ENCODE peak calls at places on chromosome 19, in ten cellular contexts. D is mammary epithelial cell, K is GM23248, U is uterus, R is thoracic aorta, F is astrocyte, B is fibroblast of lung, H is ascending aorta, M is psoas muscle, C is neuronal stem cell. A is an unnamed sample.
A peak's percentile ranks its signal among the peaks of the same experiment; 100 is the strongest.

GRCh38 chr19:55370305-55370988 is at the start of gene IL11:
- DNase-seq in F (peak; percentile 57), R (no peak), M (no peak), D (no peak), C (no peak), B (peak; percentile 73), K (peak; percentile 92), H (no peak), U (no peak), A (no peak)

GRCh38 chr19:12090807-12091206 is 26.3 kb downstream of the ZNF844 start:
- DNase-seq in U (peak; percentile 39), K (peak; percentile 78), C (peak; percentile 46), M (peak; percentile 71), F (peak; percentile 15), D (peak; percentile 10), B (peak; percentile 25), H (peak; percentile 76), R (peak; percentile 3), A (no peak)

GRCh38 chr19:29965529-29965928 is 23.5 kb downstream of the URI1 start:
- DNase-seq in U (no peak), K (peak; percentile 80), C (no peak), B (peak; percentile 85), M (no peak), D (no peak), H (no peak), R (no peak), F (peak; percentile 81), A (no peak)

GRCh38 chr19:52941941-52942370 is 18.7 kb upstream of the ZNF888 start:
- DNase-seq in F (no peak), R (no peak), M (peak; percentile 54), H (peak; percentile 72), U (peak; percentile 36), C (no peak), K (peak; percentile 63), B (peak; percentile 23), D (peak; percentile 26), A (peak; percentile 74)

GRCh38 chr19:33156354-33156753 is 24.4 kb downstream of the WDR88 start:
- DNase-seq in R (no peak), B (peak; percentile 33), F (peak; percentile 14), D (no peak), K (peak; percentile 67), C (no peak), M (no peak), U (no peak), H (no peak), A (no peak)

GRCh38 chr19:11256189-11256588 is 6.1 kb downstream of the DOCK6 start:
- DNase-seq in R (no peak), M (peak; percentile 64), K (no peak), U (peak; percentile 51), D (no peak), F (no peak), C (no peak), H (no peak), B (no peak), A (no peak)

GRCh38 chr19:13099073-13099999 is 3.3 kb downstream of the LYL1 start:
- DNase-seq in K (no peak), H (peak; percentile 81), F (no peak), C (no peak), B (no peak), D (no peak), R (no peak), M (peak; percentile 87), U (peak; percentile 70), A (peak; percentile 92)

GRCh38 chr19:35545855-35546381 is 492 bp downstream of the TMEM147 start:
- DNase-seq in C (no peak), U (peak; percentile 41), R (no peak), D (peak; percentile 29), B (peak; percentile 18), K (peak; percentile 64), H (peak; percentile 78), F (no peak), M (peak; percentile 60), A (no peak)

DNA sequence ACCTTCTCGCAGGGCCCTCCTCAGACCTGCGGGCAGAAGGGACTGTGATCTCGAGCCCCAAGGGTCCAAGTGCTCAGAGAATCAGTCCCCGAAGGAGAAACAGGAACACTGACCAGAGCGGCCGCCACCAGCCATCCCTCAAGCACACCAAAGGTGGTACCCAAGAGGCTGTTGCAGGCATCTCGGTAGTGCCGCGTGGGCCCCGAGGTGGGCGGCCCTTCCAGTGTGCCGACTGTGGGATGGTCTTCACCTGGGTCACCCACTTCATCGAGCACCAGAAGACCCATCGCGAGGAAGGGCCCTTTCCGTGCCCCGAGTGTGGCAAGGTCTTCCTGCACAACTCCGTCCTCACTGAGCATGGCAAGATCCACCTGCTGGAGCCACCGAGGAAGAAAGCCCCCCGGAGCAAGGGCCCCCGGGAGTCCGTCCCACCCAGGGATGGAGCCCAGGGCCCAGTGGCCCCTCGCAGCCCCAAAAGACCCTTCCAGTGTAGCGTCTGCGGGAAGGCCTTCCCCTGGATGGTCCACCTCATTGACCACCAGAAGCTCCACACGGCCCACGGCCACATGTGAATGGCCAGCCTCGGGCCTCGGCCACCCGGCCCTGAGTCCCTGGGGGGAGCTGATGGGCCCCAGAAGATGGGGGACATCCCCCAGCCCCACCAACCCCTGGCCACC is 5.5 kb upstream of the ZNF135 start:
- DNase-seq in B (no peak), H (no peak), F (no peak), U (no peak), R (no peak), D (no peak), K (no peak), C (no peak), M (no peak), A (no peak)
- H3K9me3 ChIP-seq in B (no peaks in the 10 kb centered on the region), H (peaks cover 25% of the 10 kb centered on the region), F (peaks cover 14% of the 10 kb centered on the region), U (no peaks in the 10 kb centered on the region), R (peaks cover 13% of the 10 kb centered on the region), D (peaks cover 49% of the 10 kb centered on the region), K (no peaks in the 10 kb centered on the region), C (peaks cover 65% of the 10 kb centered on the region), M (peaks cover 26% of the 10 kb centered on the region), A (peaks cover 13% of the 10 kb centered on the region)

DNA sequence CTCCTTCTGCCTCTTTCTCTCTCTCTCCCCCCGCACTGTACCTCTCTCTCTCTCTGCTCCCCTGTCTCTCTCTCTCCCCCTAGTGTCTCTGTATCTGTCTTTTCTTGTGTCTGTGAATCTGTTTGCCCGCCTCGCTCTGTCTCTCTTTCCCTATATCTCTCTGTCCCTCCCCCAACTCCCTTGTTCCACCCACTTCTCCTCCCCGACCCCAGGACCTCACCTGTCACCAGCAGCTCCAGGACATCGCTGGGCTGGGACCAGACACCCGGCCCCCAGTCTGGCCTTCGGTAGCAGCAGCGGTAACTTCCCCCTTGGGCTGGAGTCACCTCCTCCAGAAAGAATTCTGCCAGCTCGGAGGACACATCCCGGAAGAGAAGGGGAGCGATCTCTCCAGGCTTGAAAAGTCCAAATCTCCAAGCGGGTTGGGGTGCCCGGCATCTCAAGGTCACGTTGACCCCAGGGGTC is 3.9 kb downstream of the OSCAR start:
- DNase-seq in M (no peak), R (no peak), F (peak; percentile 42), K (peak; percentile 66), U (no peak), B (peak; percentile 45), D (peak; percentile 25), H (no peak), C (no peak), A (no peak)
- H3K27ac ChIP-seq in M (no peak overlapping the region), R (no peak overlapping the region), F (no peak overlapping the region), K (peak overlapping the region; percentile 22), U (peak overlapping the region; percentile 41), B (no peak overlapping the region), D (no peak overlapping the region), H (no peak overlapping the region), C (no peak overlapping the region), A (peak overlapping the region; percentile 42)

GRCh38 chr19:47470447-47471195 is 1.1 kb downstream of the SLC8A2 start:
- DNase-seq in K (no peak), U (no peak), R (no peak), C (no peak), D (no peak), F (no peak), H (no peak), M (peak; percentile 43), B (no peak), A (no peak)

GRCh38 chr19:47469719-47470118 is 2.0 kb downstream of the SLC8A2 start:
- DNase-seq in C (no peak), B (no peak), K (no peak), F (no peak), U (no peak), M (peak; percentile 49), D (no peak), H (no peak), R (no peak), A (no peak)

GRCh38 chr19:47471733-47472457 is at the start of gene SLC8A2:
- DNase-seq in F (peak; percentile 77), K (peak; percentile 67), U (peak; percentile 82), M (peak; percentile 69), R (peak; percentile 58), B (peak; percentile 84), D (peak; percentile 40), H (peak; percentile 90), C (peak; percentile 94), A (no peak)

GRCh38 chr19:47473336-47473735 is 1.6 kb upstream of the SLC8A2 start:
- DNase-seq in M (peak; percentile 8), H (no peak), B (no peak), D (no peak), F (no peak), U (no peak), K (no peak), C (no peak), R (no peak), A (no peak)

GRCh38 chr19:47471381-47471732 is 336 bp downstream of the SLC8A2 start:
- DNase-seq in M (peak; percentile 38), H (no peak), D (no peak), K (no peak), U (no peak), F (no peak), R (no peak), B (no peak), C (no peak), A (no peak)
- H3K4me3 ChIP-seq in M (no peak overlapping the region), H (no peak overlapping the region), D (no peak overlapping the region), K (no peak overlapping the region), U (peak overlapping the region; percentile 37), F (no peak overlapping the region), R (peak overlapping the region; percentile 55), B (no peak overlapping the region), C (peak overlapping the region; percentile 81), A (peak overlapping the region; percentile 1)

GRCh38 chr19:57776764-57777296 is 7.4 kb downstream of the ZNF586 start:
- DNase-seq in M (no peak), F (no peak), H (no peak), B (no peak), C (no peak), D (no peak), R (no peak), K (no peak), U (no peak), A (no peak)

GRCh38 chr19:57778358-57778757 is 8.9 kb downstream of the ZNF586 start:
- DNase-seq in M (no peak), H (no peak), D (no peak), K (no peak), B (no peak), U (no peak), R (no peak), F (no peak), C (no peak), A (no peak)

GRCh38 chr19:57773488-57773887 is 4.0 kb downstream of the ZNF586 start:
- DNase-seq in R (no peak), K (no peak), U (no peak), B (no peak), D (no peak), M (no peak), F (no peak), H (no peak), C (no peak), A (no peak)

DNA sequence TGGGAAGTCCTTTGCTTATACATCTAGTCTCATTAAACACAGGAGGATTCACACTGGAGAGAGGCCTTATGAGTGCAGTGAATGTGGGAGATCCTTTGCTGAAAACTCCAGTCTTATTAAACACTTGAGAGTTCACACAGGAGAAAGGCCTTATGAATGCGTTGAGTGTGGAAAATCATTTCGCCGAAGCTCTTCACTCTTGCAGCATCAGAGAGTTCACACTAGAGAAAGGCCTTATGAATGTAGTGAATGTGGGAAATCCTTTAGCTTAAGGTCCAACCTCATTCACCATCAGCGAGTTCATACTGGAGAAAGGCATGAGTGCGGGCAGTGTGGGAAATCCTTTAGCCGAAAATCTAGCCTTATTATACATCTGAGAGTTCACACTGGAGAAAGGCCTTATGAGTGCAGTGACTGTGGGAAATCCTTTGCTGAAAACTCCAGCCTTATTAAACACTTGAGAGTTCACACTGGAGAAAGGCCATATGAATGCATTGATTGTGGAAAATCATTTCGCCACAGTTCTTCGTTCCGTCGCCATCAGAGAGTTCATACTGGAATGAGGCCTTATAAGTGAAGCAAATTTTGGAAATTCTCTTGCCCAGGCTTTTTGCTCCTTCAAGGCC is 9.9 kb downstream of the ZNF586 start:
- DNase-seq in U (no peak), C (no peak), H (no peak), K (no peak), B (peak; percentile 12), R (no peak), M (no peak), D (no peak), F (no peak), A (no peak)
- H3K9me3 ChIP-seq in U (no peaks in the 10 kb centered on the region), C (peaks cover 59% of the 10 kb centered on the region), H (peaks cover 100% of the 10 kb centered on the region), K (no peaks in the 10 kb centered on the region), B (peaks cover 6% of the 10 kb centered on the region), R (peaks cover 84% of the 10 kb centered on the region), M (peaks cover 22% of the 10 kb centered on the region), D (peaks cover 22% of the 10 kb centered on the region), F (peaks cover 49% of the 10 kb centered on the region), A (peaks cover 41% of the 10 kb centered on the region)

A was measured in suprapubic skin.